ENCODE peak calls at places on chromosomes 16 and 17, in six cellular contexts. R, Z, J, W, I and V are unnamed samples.
A peak's percentile ranks its signal among the peaks of the same experiment; 100 is the strongest.

GRCh38 chr16:17470871-17471744 is at the start of gene XYLT1:
- DNase-seq in W (peak; percentile 100), I (peak; percentile 72), J (peak; percentile 98), Z (peak; percentile 73), R (peak; percentile 60), V (no peak)

GRCh38 chr16:80586476-80586875 is 45.7 kb downstream of the DYNLRB2 start:
- DNase-seq in J (no peak), Z (no peak), I (no peak), R (no peak), W (no peak), V (no peak)

GRCh38 chr16:4217246-4218131 is 24.4 kb downstream of the SRL start:
- DNase-seq in Z (no peak), W (peak; percentile 50), I (no peak), J (peak; percentile 30), R (peak; percentile 19), V (peak; percentile 73)

GRCh38 chr17:80083136-80083661 is 18.2 kb upstream of the GAA start:
- DNase-seq in J (no peak), I (no peak), Z (no peak), W (no peak), R (no peak), V (no peak)

GRCh38 chr17:29615492-29616299 is 7.0 kb downstream of the CORO6 start:
- DNase-seq in R (no peak), I (peak; percentile 90), W (peak; percentile 80), J (peak; percentile 80), Z (peak; percentile 77), V (no peak)

GRCh38 chr17:75864448-75864871 is 9.3 kb upstream of the WBP2 start:
- DNase-seq in I (no peak), W (peak; percentile 63), Z (no peak), R (peak; percentile 69), J (peak; percentile 39), V (no peak)

GRCh38 chr16:83940630-83941378 is 12.2 kb upstream of the OSGIN1 start:
- DNase-seq in I (no peak), W (no peak), J (no peak), Z (no peak), R (no peak), V (no peak)

GRCh38 chr16:89040861-89041570 is 52.6 kb upstream of the ACSF3 start:
- DNase-seq in R (no peak), Z (no peak), I (peak; percentile 45), J (no peak), W (no peak), V (no peak)

GRCh38 chr16:62665269-62665668 is 629.0 kb upstream of the CDH8 start:
- DNase-seq in W (no peak), Z (no peak), I (no peak), R (no peak), J (no peak), V (no peak)

GRCh38 chr16:30354423-30355143 is 525 bp downstream of the CD2BP2 start:
- DNase-seq in I (peak; percentile 44), R (no peak), J (no peak), Z (no peak), W (no peak), V (no peak)

GRCh38 chr17:29613371-29613837 is 9.3 kb downstream of the CORO6 start:
- DNase-seq in Z (peak; percentile 88), J (peak; percentile 83), W (peak; percentile 86), R (peak; percentile 39), I (peak; percentile 98), V (no peak)

GRCh38 chr16:919658-920631 is 50.8 kb downstream of the LMF1 start:
- DNase-seq in Z (no peak), W (peak; percentile 44), R (no peak), I (no peak), J (peak; percentile 44), V (no peak)

GRCh38 chr17:82664276-82664575 is 16.0 kb upstream of the WDR45B start:
- DNase-seq in J (no peak), W (no peak), Z (no peak), I (no peak), R (no peak), V (no peak)

GRCh38 chr17:58232707-58233156 is 5.7 kb upstream of the LPO start:
- DNase-seq in J (peak; percentile 72), Z (no peak), W (peak; percentile 94), I (no peak), R (no peak), V (no peak)

GRCh38 chr17:73091770-73092517 is 544 bp downstream of the SLC39A11 start:
- DNase-seq in I (no peak), W (no peak), J (no peak), Z (no peak), R (no peak), V (no peak)

DNA sequence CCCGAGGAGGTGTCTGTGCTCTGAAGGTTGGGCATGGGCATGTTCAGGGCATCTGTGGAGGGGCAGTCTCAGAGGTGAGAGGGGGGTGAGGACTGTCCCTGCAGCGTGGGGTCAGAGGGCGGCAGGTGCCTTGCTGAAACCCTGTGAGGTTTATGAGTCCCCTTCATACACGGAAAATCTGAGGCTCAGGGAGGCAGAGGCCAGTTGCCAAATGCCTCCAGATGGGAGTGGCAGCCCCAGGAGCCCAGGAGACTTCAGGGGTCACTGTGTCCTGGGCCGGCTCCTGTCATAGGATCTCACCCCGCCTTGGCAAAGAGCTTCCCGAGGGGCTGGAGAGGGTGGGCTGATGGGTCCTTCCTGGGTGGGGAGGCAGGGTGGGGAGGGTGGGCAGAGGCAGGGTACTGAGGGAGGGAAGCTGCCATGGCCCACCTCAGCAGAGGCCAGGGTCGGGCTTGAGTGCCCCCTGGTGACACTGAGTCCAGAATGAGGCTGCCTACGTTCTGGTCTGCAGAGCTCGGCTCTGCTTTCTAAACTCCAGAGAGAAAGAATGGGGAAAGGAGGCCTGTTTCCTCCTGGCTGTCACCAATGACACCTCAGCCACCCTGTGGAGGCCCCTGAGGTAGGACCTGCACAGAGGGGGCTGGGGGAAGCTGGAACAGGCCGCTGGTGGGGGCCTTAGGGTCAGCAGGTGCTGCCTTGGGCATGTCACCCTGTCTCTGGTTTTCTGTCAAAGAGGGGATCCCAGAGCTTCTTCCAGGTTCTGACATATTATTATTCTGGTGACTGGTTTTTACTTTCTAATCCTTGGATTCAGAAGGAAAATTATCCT is 1.1 kb downstream of the LGALS9 start:
- DNase-seq in Z (no peak), I (no peak), W (no peak), J (no peak), R (no peak), V (no peak)
- H3K4me3 ChIP-seq in Z (peak overlapping the region; percentile 28), I (no peak overlapping the region), W (no peak overlapping the region), J (no peak overlapping the region), R (no peak overlapping the region), V (no peak overlapping the region)

GRCh38 chr16:53631236-53631635 is 72.4 kb downstream of the RPGRIP1L start:
- DNase-seq in R (no peak), I (no peak), J (no peak), W (no peak), Z (no peak), V (no peak)
- TF ChIP-seq CTCF in R (no peak), I (no peak), J (no peak), W (no peak), Z (no peak), V (no peak)

GRCh38 chr17:65558683-65559311 is 2.7 kb downstream of the AXIN2 start:
- DNase-seq in Z (no peak), R (no peak), I (no peak), W (no peak), J (no peak), V (no peak)

GRCh38 chr17:65559483-65559801 is 2.0 kb downstream of the AXIN2 start:
- DNase-seq in I (no peak), J (no peak), Z (no peak), R (no peak), W (no peak), V (no peak)

GRCh38 chr17:65560628-65561371 is 648 bp downstream of the AXIN2 start:
- DNase-seq in Z (peak; percentile 84), W (peak; percentile 84), J (peak; percentile 77), I (peak; percentile 90), R (peak; percentile 80), V (peak; percentile 71)

GRCh38 chr17:65561394-65562205 is at the start of gene AXIN2:
- DNase-seq in W (peak; percentile 84), I (peak; percentile 96), R (peak; percentile 83), J (peak; percentile 85), Z (peak; percentile 86), V (peak; percentile 61)

DNA sequence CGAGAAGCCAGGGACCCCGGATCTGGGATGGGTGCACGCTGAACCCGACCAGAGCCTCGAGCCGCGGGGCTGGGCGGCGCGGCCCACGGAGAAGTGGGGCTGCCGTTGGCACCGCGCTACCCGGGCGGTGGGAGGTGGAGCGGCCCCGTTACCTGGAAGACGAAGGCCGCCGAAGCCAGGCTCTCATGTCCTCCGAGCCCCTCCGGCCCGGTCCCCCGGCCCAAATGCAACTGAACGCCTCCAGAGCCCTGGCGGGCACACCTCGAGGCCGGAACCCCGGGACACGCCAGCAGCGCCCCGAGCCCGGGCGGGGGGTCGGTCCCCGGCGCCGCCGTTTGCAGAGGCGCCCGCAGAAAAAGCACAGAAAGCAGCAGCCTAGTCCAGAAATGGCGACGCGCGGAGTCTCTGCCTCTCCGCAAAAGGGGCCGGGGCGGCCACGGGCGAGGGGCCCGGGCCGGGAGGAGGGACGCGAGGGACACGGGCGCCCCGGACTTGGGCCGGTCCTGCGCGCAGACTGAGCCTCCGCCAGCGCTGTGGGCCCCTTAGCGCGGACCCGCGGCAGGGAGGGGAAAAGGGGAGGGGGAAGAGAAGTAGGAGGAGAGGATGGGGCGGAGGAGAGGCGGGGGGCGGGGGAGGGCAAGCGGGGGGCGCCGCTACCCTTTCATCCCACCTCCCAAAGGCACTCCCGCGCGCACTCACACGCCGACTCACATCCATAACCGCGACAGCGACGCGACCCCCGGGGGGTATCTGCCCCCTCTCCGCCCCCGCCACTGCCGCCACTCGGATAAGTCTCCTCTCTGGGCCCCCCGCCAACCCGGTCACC is 1.4 kb downstream of the AXIN2 start:
- DNase-seq in R (no peak), W (no peak), I (peak; percentile 75), Z (no peak), J (no peak), V (no peak)
- H3K4me3 ChIP-seq in R (no peak overlapping the region), W (peak overlapping the region; percentile 60), I (peak overlapping the region; percentile 89), Z (peak overlapping the region; percentile 72), J (peak overlapping the region; percentile 63), V (peak overlapping the region; percentile 73)

GRCh38 chr16:67336646-67337045 is 10.0 kb downstream of the LRRC36 start:
- DNase-seq in I (no peak), W (peak; percentile 26), J (no peak), Z (no peak), R (no peak), V (no peak)

GRCh38 chr16:67341250-67341649 is 14.6 kb downstream of the LRRC36 start:
- DNase-seq in I (no peak), Z (no peak), W (no peak), R (no peak), J (no peak), V (no peak)

GRCh38 chr16:67342616-67343015 is 16.0 kb downstream of the LRRC36 start:
- DNase-seq in J (no peak), I (no peak), W (no peak), Z (no peak), R (no peak), V (no peak)

GRCh38 chr16:67336111-67336510 is 9.5 kb downstream of the LRRC36 start:
- DNase-seq in J (no peak), W (no peak), Z (no peak), I (no peak), R (no peak), V (peak; percentile 83)

GRCh38 chr16:67339453-67339852 is 12.8 kb downstream of the LRRC36 start:
- DNase-seq in J (peak; percentile 11), Z (no peak), I (no peak), W (peak; percentile 60), R (peak; percentile 24), V (no peak)
- TF ChIP-seq CTCF in J (peak; percentile 32), Z (no peak), I (no peak), W (peak; percentile 44), R (peak; percentile 43), V (no peak)